ENCODE peak calls at places on chromosomes 16 and 17, in five cellular contexts. One of them, this sample, is unnamed.

GRCh38 chr17:17088511-17089205 is 46.4 kb downstream of the MPRIP start:
- DNase-seq in activated CD4-positive, alpha-beta T cell treated with anti-CD3 and anti-CD28 coated beads for 36 hours: peak
- DNase-seq in OCI-M1: no peak
- DNase-seq in iris pigment epithelial cell: no peak
- DNase-seq in mesothelial cell of epicardium: no peak
- DNase-seq in this sample: no peak

GRCh38 chr17:37261286-37261685 is 114.5 kb upstream of the C17orf78 start:
- DNase-seq in activated CD4-positive, alpha-beta T cell treated with anti-CD3 and anti-CD28 coated beads for 36 hours: no peak
- DNase-seq in OCI-M1: no peak
- DNase-seq in iris pigment epithelial cell: peak
- DNase-seq in mesothelial cell of epicardium: no peak
- DNase-seq in this sample: no peak

GRCh38 chr17:43608313-43608712 is 53.4 kb downstream of the MEOX1 start:
- DNase-seq in activated CD4-positive, alpha-beta T cell treated with anti-CD3 and anti-CD28 coated beads for 36 hours: peak
- DNase-seq in OCI-M1: no peak
- DNase-seq in iris pigment epithelial cell: peak
- DNase-seq in mesothelial cell of epicardium: no peak
- DNase-seq in this sample: no peak

GRCh38 chr16:79712273-79712672 is 111.7 kb upstream of the MAF start:
- DNase-seq in activated CD4-positive, alpha-beta T cell treated with anti-CD3 and anti-CD28 coated beads for 36 hours: no peak
- DNase-seq in OCI-M1: no peak
- DNase-seq in iris pigment epithelial cell: no peak
- DNase-seq in mesothelial cell of epicardium: no peak
- DNase-seq in this sample: no peak

GRCh38 chr17:46878055-46878454 is 26.7 kb downstream of the WNT9B start:
- DNase-seq in activated CD4-positive, alpha-beta T cell treated with anti-CD3 and anti-CD28 coated beads for 36 hours: no peak
- DNase-seq in OCI-M1: no peak
- DNase-seq in iris pigment epithelial cell: no peak
- DNase-seq in mesothelial cell of epicardium: no peak
- DNase-seq in this sample: no peak

GRCh38 chr16:23448392-23448791 is 4.6 kb downstream of the COG7 start:
- DNase-seq in activated CD4-positive, alpha-beta T cell treated with anti-CD3 and anti-CD28 coated beads for 36 hours: no peak
- DNase-seq in OCI-M1: no peak
- DNase-seq in iris pigment epithelial cell: peak
- DNase-seq in mesothelial cell of epicardium: no peak
- DNase-seq in this sample: no peak

GRCh38 chr17:57097832-57098421 is 12.9 kb downstream of the AKAP1 start:
- DNase-seq in activated CD4-positive, alpha-beta T cell treated with anti-CD3 and anti-CD28 coated beads for 36 hours: no peak
- DNase-seq in OCI-M1: no peak
- DNase-seq in iris pigment epithelial cell: peak
- DNase-seq in mesothelial cell of epicardium: no peak
- DNase-seq in this sample: no peak

GRCh38 chr17:63542942-63543821 is 7.1 kb upstream of the DCAF7 start:
- DNase-seq in activated CD4-positive, alpha-beta T cell treated with anti-CD3 and anti-CD28 coated beads for 36 hours: no peak
- DNase-seq in OCI-M1: no peak
- DNase-seq in iris pigment epithelial cell: no peak
- DNase-seq in mesothelial cell of epicardium: no peak
- DNase-seq in this sample: no peak

GRCh38 chr16:12917653-12918052 is 16.3 kb downstream of the SHISA9 start:
- DNase-seq in activated CD4-positive, alpha-beta T cell treated with anti-CD3 and anti-CD28 coated beads for 36 hours: no peak
- DNase-seq in OCI-M1: no peak
- DNase-seq in iris pigment epithelial cell: peak
- DNase-seq in mesothelial cell of epicardium: no peak
- DNase-seq in this sample: no peak

GRCh38 chr17:67708378-67708777 is 9.4 kb upstream of the NOL11 start:
- DNase-seq in activated CD4-positive, alpha-beta T cell treated with anti-CD3 and anti-CD28 coated beads for 36 hours: no peak
- DNase-seq in OCI-M1: no peak
- DNase-seq in iris pigment epithelial cell: no peak
- DNase-seq in mesothelial cell of epicardium: no peak
- DNase-seq in this sample: no peak

GRCh38 chr17:2635675-2636074 is 42.2 kb downstream of the PAFAH1B1 start:
- DNase-seq in activated CD4-positive, alpha-beta T cell treated with anti-CD3 and anti-CD28 coated beads for 36 hours: no peak
- DNase-seq in OCI-M1: no peak
- DNase-seq in iris pigment epithelial cell: no peak
- DNase-seq in mesothelial cell of epicardium: no peak
- DNase-seq in this sample: no peak

GRCh38 chr17:72119280-72119962 is 1.4 kb upstream of the SOX9 start:
- DNase-seq in activated CD4-positive, alpha-beta T cell treated with anti-CD3 and anti-CD28 coated beads for 36 hours: no peak
- DNase-seq in OCI-M1: no peak
- DNase-seq in iris pigment epithelial cell: no peak
- DNase-seq in mesothelial cell of epicardium: no peak
- DNase-seq in this sample: no peak

GRCh38 chr17:3956558-3956957 is 7.7 kb downstream of the ATP2A3 start:
- DNase-seq in activated CD4-positive, alpha-beta T cell treated with anti-CD3 and anti-CD28 coated beads for 36 hours: peak
- DNase-seq in OCI-M1: no peak
- DNase-seq in iris pigment epithelial cell: no peak
- DNase-seq in mesothelial cell of epicardium: no peak
- DNase-seq in this sample: no peak

GRCh38 chr17:37081287-37081686 is 132.5 kb downstream of the AATF start:
- DNase-seq in activated CD4-positive, alpha-beta T cell treated with anti-CD3 and anti-CD28 coated beads for 36 hours: no peak
- DNase-seq in OCI-M1: peak
- DNase-seq in iris pigment epithelial cell: peak
- DNase-seq in mesothelial cell of epicardium: no peak
- DNase-seq in this sample: no peak

GRCh38 chr17:57601328-57601727 is 143.8 kb downstream of the CCDC182 start:
- DNase-seq in activated CD4-positive, alpha-beta T cell treated with anti-CD3 and anti-CD28 coated beads for 36 hours: no peak
- DNase-seq in OCI-M1: no peak
- DNase-seq in iris pigment epithelial cell: no peak
- DNase-seq in mesothelial cell of epicardium: no peak
- DNase-seq in this sample: no peak

GRCh38 chr17:47719411-47720152 is 13.5 kb upstream of the TBX21 start:
- DNase-seq in activated CD4-positive, alpha-beta T cell treated with anti-CD3 and anti-CD28 coated beads for 36 hours: peak
- DNase-seq in OCI-M1: peak
- DNase-seq in iris pigment epithelial cell: peak
- DNase-seq in mesothelial cell of epicardium: no peak
- DNase-seq in this sample: no peak

GRCh38 chr17:50188521-50189395 is 12.7 kb downstream of the COL1A1 start:
- DNase-seq in activated CD4-positive, alpha-beta T cell treated with anti-CD3 and anti-CD28 coated beads for 36 hours: no peak
- DNase-seq in OCI-M1: no peak
- DNase-seq in iris pigment epithelial cell: no peak
- DNase-seq in mesothelial cell of epicardium: no peak
- DNase-seq in this sample: no peak

GRCh38 chr16:21645261-21645721 is 7.1 kb downstream of the IGSF6 start:
- DNase-seq in activated CD4-positive, alpha-beta T cell treated with anti-CD3 and anti-CD28 coated beads for 36 hours: peak
- DNase-seq in OCI-M1: peak
- DNase-seq in iris pigment epithelial cell: peak
- DNase-seq in mesothelial cell of epicardium: no peak
- DNase-seq in this sample: peak

GRCh38 chr16:11423315-11424117 is 78.3 kb downstream of the RMI2 start:
- DNase-seq in activated CD4-positive, alpha-beta T cell treated with anti-CD3 and anti-CD28 coated beads for 36 hours: no peak
- DNase-seq in OCI-M1: no peak
- DNase-seq in iris pigment epithelial cell: no peak
- DNase-seq in mesothelial cell of epicardium: no peak
- DNase-seq in this sample: no peak

GRCh38 chr17:48441231-48441711 is 11.3 kb upstream of the SKAP1 start:
- DNase-seq in activated CD4-positive, alpha-beta T cell treated with anti-CD3 and anti-CD28 coated beads for 36 hours: peak
- DNase-seq in OCI-M1: peak
- DNase-seq in iris pigment epithelial cell: no peak
- DNase-seq in mesothelial cell of epicardium: no peak
- DNase-seq in this sample: no peak

GRCh38 chr16:68612996-68613395 is 32.1 kb upstream of the CDH3 start:
- DNase-seq in activated CD4-positive, alpha-beta T cell treated with anti-CD3 and anti-CD28 coated beads for 36 hours: no peak
- DNase-seq in OCI-M1: no peak
- DNase-seq in iris pigment epithelial cell: no peak
- DNase-seq in mesothelial cell of epicardium: no peak
- DNase-seq in this sample: no peak

GRCh38 chr16:75502916-75503605 is 7.8 kb upstream of the CHST6 start:
- DNase-seq in activated CD4-positive, alpha-beta T cell treated with anti-CD3 and anti-CD28 coated beads for 36 hours: no peak
- DNase-seq in OCI-M1: no peak
- DNase-seq in iris pigment epithelial cell: no peak
- DNase-seq in mesothelial cell of epicardium: no peak
- DNase-seq in this sample: no peak

GRCh38 chr17:78862073-78863023 is 21.7 kb upstream of the USP36 start:
- DNase-seq in activated CD4-positive, alpha-beta T cell treated with anti-CD3 and anti-CD28 coated beads for 36 hours: no peak
- DNase-seq in OCI-M1: peak
- DNase-seq in iris pigment epithelial cell: peak
- DNase-seq in mesothelial cell of epicardium: no peak
- DNase-seq in this sample: no peak

GRCh38 chr16:80100846-80101451 is 439.8 kb upstream of the DYNLRB2 start:
- DNase-seq in activated CD4-positive, alpha-beta T cell treated with anti-CD3 and anti-CD28 coated beads for 36 hours: no peak
- DNase-seq in OCI-M1: no peak
- DNase-seq in iris pigment epithelial cell: no peak
- DNase-seq in mesothelial cell of epicardium: no peak
- DNase-seq in this sample: no peak